ENCODE peak calls at places on chromosomes 11 and 22, in six cellular contexts. One of them, this sample, is unnamed. For H3K36me3, the result is how much of the 10 kb centered on the place peaks cover.

GRCh38 chr11:6354651-6355485 is 34.6 kb upstream of the CAVIN3 start:
- DNase-seq in mucosa of descending colon: no peak
- DNase-seq in kidney: no peak
- DNase-seq in heart right ventricle: no peak
- DNase-seq in endodermal cell: no peak
- DNase-seq in fibroblast of lung: no peak
- DNase-seq in this sample: no peak

GRCh38 chr11:1222491-1223345 is at the start of gene MUC5B:
- DNase-seq in heart right ventricle: no peak
- DNase-seq in endodermal cell: peak
- DNase-seq in kidney: peak
- DNase-seq in mucosa of descending colon: peak
- DNase-seq in fibroblast of lung: no peak
- DNase-seq in this sample: no peak

GRCh38 chr11:103043826-103044688 is 47.9 kb downstream of the DCUN1D5 start:
- DNase-seq in kidney: no peak
- DNase-seq in endodermal cell: no peak
- DNase-seq in mucosa of descending colon: no peak
- DNase-seq in fibroblast of lung: no peak
- DNase-seq in heart right ventricle: no peak
- DNase-seq in this sample: no peak

GRCh38 chr22:41976961-41977566 is 7.8 kb downstream of the SEPTIN3 start:
- DNase-seq in heart right ventricle: no peak
- DNase-seq in fibroblast of lung: no peak
- DNase-seq in kidney: no peak
- DNase-seq in mucosa of descending colon: no peak
- DNase-seq in endodermal cell: peak
- DNase-seq in this sample: no peak

GRCh38 chr11:120217526-120217925 is 6.7 kb downstream of the OAF start:
- DNase-seq in mucosa of descending colon: no peak
- DNase-seq in kidney: no peak
- DNase-seq in endodermal cell: no peak
- DNase-seq in fibroblast of lung: no peak
- DNase-seq in heart right ventricle: no peak
- DNase-seq in this sample: no peak

GRCh38 chr11:34213366-34213765 is 107.9 kb downstream of the NAT10 start:
- DNase-seq in kidney: no peak
- DNase-seq in endodermal cell: no peak
- DNase-seq in fibroblast of lung: no peak
- DNase-seq in heart right ventricle: no peak
- DNase-seq in mucosa of descending colon: no peak
- DNase-seq in this sample: no peak

GRCh38 chr11:15864021-15864805 is 492.1 kb downstream of the SOX6 start:
- DNase-seq in fibroblast of lung: no peak
- DNase-seq in endodermal cell: peak
- DNase-seq in heart right ventricle: no peak
- DNase-seq in kidney: no peak
- DNase-seq in mucosa of descending colon: no peak
- DNase-seq in this sample: no peak

GRCh38 chr22:19042285-19043110 is 79.7 kb downstream of the DGCR2 start:
- DNase-seq in heart right ventricle: no peak
- DNase-seq in mucosa of descending colon: peak
- DNase-seq in fibroblast of lung: no peak
- DNase-seq in endodermal cell: peak
- DNase-seq in kidney: peak
- DNase-seq in this sample: no peak

GRCh38 chr22:44906999-44907644 is 102.7 kb downstream of the PHF21B start:
- DNase-seq in mucosa of descending colon: no peak
- DNase-seq in kidney: peak
- DNase-seq in heart right ventricle: no peak
- DNase-seq in fibroblast of lung: no peak
- DNase-seq in endodermal cell: peak
- DNase-seq in this sample: no peak

GRCh38 chr11:71091506-71092265 is 160.7 kb downstream of the SHANK2 start:
- DNase-seq in fibroblast of lung: no peak
- DNase-seq in endodermal cell: no peak
- DNase-seq in kidney: no peak
- DNase-seq in mucosa of descending colon: no peak
- DNase-seq in heart right ventricle: no peak
- DNase-seq in this sample: no peak

GRCh38 chr11:3231851-3232744 is at the start of gene MRGPRE:
- DNase-seq in fibroblast of lung: no peak
- DNase-seq in kidney: peak
- DNase-seq in mucosa of descending colon: no peak
- DNase-seq in heart right ventricle: peak
- DNase-seq in endodermal cell: peak
- DNase-seq in this sample: no peak

GRCh38 chr11:5071815-5072214 is 2.4 kb downstream of the OR52E1 start:
- DNase-seq in heart right ventricle: no peak
- DNase-seq in mucosa of descending colon: no peak
- DNase-seq in kidney: no peak
- DNase-seq in fibroblast of lung: no peak
- DNase-seq in endodermal cell: peak
- DNase-seq in this sample: no peak

GRCh38 chr11:118918686-118919280 is 6.9 kb downstream of the BCL9L start:
- DNase-seq in fibroblast of lung: no peak
- DNase-seq in endodermal cell: no peak
- DNase-seq in mucosa of descending colon: no peak
- DNase-seq in kidney: peak
- DNase-seq in heart right ventricle: no peak
- DNase-seq in this sample: no peak

GRCh38 chr22:17830041-17830961 is 56.0 kb upstream of the BID start:
- DNase-seq in mucosa of descending colon: peak
- DNase-seq in endodermal cell: peak
- DNase-seq in kidney: peak
- DNase-seq in heart right ventricle: peak
- DNase-seq in fibroblast of lung: peak
- DNase-seq in this sample: peak

GRCh38 chr11:119625206-119625988 is 103.6 kb downstream of the NECTIN1 start:
- DNase-seq in endodermal cell: no peak
- DNase-seq in heart right ventricle: no peak
- DNase-seq in fibroblast of lung: no peak
- DNase-seq in mucosa of descending colon: no peak
- DNase-seq in kidney: no peak
- DNase-seq in this sample: no peak

GRCh38 chr22:49655168-49655812 is 172.4 kb downstream of the BRD1 start:
- DNase-seq in fibroblast of lung: no peak
- DNase-seq in heart right ventricle: no peak
- DNase-seq in mucosa of descending colon: no peak
- DNase-seq in endodermal cell: no peak
- DNase-seq in kidney: peak
- DNase-seq in this sample: no peak

GRCh38 chr11:86735462-86736302 is 63.3 kb upstream of the ME3 start:
- DNase-seq in kidney: no peak
- DNase-seq in fibroblast of lung: peak
- DNase-seq in heart right ventricle: no peak
- DNase-seq in mucosa of descending colon: no peak
- DNase-seq in endodermal cell: no peak
- DNase-seq in this sample: no peak

GRCh38 chr11:71430166-71430565 is 18.0 kb downstream of the DHCR7 start:
- DNase-seq in mucosa of descending colon: no peak
- DNase-seq in fibroblast of lung: no peak
- DNase-seq in endodermal cell: no peak
- DNase-seq in kidney: no peak
- DNase-seq in heart right ventricle: no peak
- DNase-seq in this sample: no peak

GRCh38 chr22:45600791-45601730 is 70.6 kb upstream of the ATXN10 start:
- DNase-seq in fibroblast of lung: no peak
- DNase-seq in endodermal cell: no peak
- DNase-seq in kidney: peak
- DNase-seq in mucosa of descending colon: no peak
- DNase-seq in heart right ventricle: no peak
- DNase-seq in this sample: no peak

GRCh38 chr22:18994780-18995711 is 59.0 kb upstream of the PRODH start:
- DNase-seq in heart right ventricle: no peak
- DNase-seq in endodermal cell: peak
- DNase-seq in mucosa of descending colon: no peak
- DNase-seq in fibroblast of lung: no peak
- DNase-seq in kidney: no peak
- DNase-seq in this sample: no peak

GRCh38 chr11:35260342-35260985 is 121.5 kb downstream of the CD44 start:
- DNase-seq in heart right ventricle: peak
- DNase-seq in fibroblast of lung: peak
- DNase-seq in mucosa of descending colon: no peak
- DNase-seq in kidney: no peak
- DNase-seq in endodermal cell: no peak
- DNase-seq in this sample: no peak

DNA sequence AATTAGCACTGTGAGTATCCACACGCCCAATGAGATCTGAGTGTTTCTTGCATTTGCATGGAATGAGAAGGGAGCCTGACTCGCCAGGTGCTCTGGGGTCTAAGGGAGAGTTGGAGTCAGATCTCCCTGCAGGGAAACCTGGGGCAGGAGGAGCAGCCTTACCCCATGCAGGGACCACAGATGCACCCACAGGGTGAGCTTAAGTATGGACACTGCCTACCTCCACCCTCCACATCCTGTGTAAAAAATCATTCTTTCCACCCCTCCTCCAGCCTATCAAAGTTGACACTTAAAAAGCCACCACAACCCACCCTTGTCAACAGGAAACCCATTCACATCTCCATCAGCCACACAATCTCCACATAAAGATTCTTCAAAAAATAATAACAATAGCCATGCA is 67.0 kb upstream of the IGLL5 start:
- DNase-seq in kidney: no peak
- DNase-seq in endodermal cell: no peak
- DNase-seq in heart right ventricle: no peak
- DNase-seq in mucosa of descending colon: no peak
- DNase-seq in fibroblast of lung: no peak
- DNase-seq in this sample: peak
- H3K4me3 ChIP-seq in kidney: no peak
- H3K4me3 ChIP-seq in endodermal cell: no peak
- H3K4me3 ChIP-seq in heart right ventricle: no peak
- H3K4me3 ChIP-seq in mucosa of descending colon: no peak
- H3K4me3 ChIP-seq in fibroblast of lung: no peak
- H3K4me3 ChIP-seq in this sample: no peak

GRCh38 chr11:111765984-111766833 is at the start of gene PPP2R1B:
- DNase-seq in endodermal cell: peak
- DNase-seq in mucosa of descending colon: peak
- DNase-seq in fibroblast of lung: peak
- DNase-seq in heart right ventricle: peak
- DNase-seq in kidney: peak
- DNase-seq in this sample: peak

GRCh38 chr11:111762981-111763643 is 3.1 kb downstream of the PPP2R1B start:
- DNase-seq in mucosa of descending colon: no peak
- DNase-seq in fibroblast of lung: peak
- DNase-seq in endodermal cell: no peak
- DNase-seq in kidney: no peak
- DNase-seq in heart right ventricle: no peak
- DNase-seq in this sample: no peak

GRCh38 chr11:111762526-111762925 is 3.7 kb downstream of the PPP2R1B start:
- DNase-seq in fibroblast of lung: no peak
- DNase-seq in mucosa of descending colon: no peak
- DNase-seq in heart right ventricle: no peak
- DNase-seq in kidney: no peak
- DNase-seq in endodermal cell: no peak
- DNase-seq in this sample: no peak

GRCh38 chr11:111765320-111765983 is 737 bp downstream of the PPP2R1B start:
- DNase-seq in mucosa of descending colon: no peak
- DNase-seq in endodermal cell: no peak
- DNase-seq in fibroblast of lung: peak
- DNase-seq in heart right ventricle: peak
- DNase-seq in kidney: no peak
- DNase-seq in this sample: no peak

DNA sequence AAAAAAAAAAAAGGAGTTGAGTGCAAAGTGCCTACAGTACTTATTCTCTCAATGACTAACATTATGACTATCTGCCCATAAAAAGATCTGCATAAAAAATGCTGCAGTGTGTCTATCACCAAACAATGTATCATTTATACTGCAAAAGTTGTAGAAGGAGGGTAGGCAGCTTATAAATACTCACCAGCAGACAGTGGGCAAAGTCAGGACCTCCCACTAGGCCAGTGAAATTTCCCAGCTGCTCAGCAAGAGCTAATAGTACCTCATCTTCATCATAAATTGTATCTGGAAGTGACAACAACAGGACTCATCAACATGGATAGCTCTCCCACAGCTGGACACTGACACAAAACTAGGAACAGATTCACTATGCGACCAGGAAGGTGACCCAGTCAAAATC is 1.6 kb downstream of the PPP2R1B start:
- DNase-seq in kidney: no peak
- DNase-seq in heart right ventricle: no peak
- DNase-seq in endodermal cell: no peak
- DNase-seq in fibroblast of lung: peak
- DNase-seq in mucosa of descending colon: no peak
- DNase-seq in this sample: no peak
- H3K36me3 ChIP-seq in kidney: under half
- H3K36me3 ChIP-seq in heart right ventricle: under half
- H3K36me3 ChIP-seq in endodermal cell: half or more
- H3K36me3 ChIP-seq in fibroblast of lung: under half
- H3K36me3 ChIP-seq in mucosa of descending colon: under half
- H3K36me3 ChIP-seq in this sample: under half

GRCh38 chr22:22460060-22460459 is 48.5 kb downstream of the ZNF280B start:
- DNase-seq in heart right ventricle: no peak
- DNase-seq in kidney: no peak
- DNase-seq in endodermal cell: peak
- DNase-seq in mucosa of descending colon: no peak
- DNase-seq in fibroblast of lung: no peak
- DNase-seq in this sample: no peak

GRCh38 chr22:22461111-22461510 is 47.4 kb downstream of the ZNF280B start:
- DNase-seq in mucosa of descending colon: no peak
- DNase-seq in fibroblast of lung: no peak
- DNase-seq in heart right ventricle: no peak
- DNase-seq in kidney: no peak
- DNase-seq in endodermal cell: no peak
- DNase-seq in this sample: no peak

GRCh38 chr22:22458896-22459588 is 49.5 kb downstream of the ZNF280B start:
- DNase-seq in endodermal cell: no peak
- DNase-seq in kidney: no peak
- DNase-seq in mucosa of descending colon: no peak
- DNase-seq in fibroblast of lung: no peak
- DNase-seq in heart right ventricle: no peak
- DNase-seq in this sample: no peak

GRCh38 chr22:22461583-22461982 is 47.0 kb downstream of the ZNF280B start:
- DNase-seq in kidney: no peak
- DNase-seq in endodermal cell: no peak
- DNase-seq in heart right ventricle: no peak
- DNase-seq in mucosa of descending colon: no peak
- DNase-seq in fibroblast of lung: no peak
- DNase-seq in this sample: no peak

DNA sequence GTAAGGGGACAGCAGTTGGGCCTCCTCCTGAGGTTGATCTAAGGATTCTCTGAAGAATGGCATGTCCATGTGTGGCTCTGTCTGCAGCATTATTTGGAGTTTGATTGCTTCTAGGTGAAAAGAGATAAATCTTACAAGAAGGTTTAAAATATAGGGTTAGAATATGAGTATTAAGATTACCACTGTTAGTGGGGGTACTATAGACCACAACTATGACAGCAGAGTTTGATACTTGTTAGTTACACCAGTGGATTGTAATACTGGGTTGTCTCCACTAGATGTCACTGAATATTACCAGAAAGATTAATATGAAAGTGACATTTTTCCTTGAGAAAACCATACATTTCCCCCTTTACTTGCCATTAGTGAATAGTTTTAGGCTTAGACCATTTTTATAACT is 47.9 kb downstream of the ZNF280B start:
- DNase-seq in endodermal cell: no peak
- DNase-seq in mucosa of descending colon: no peak
- DNase-seq in kidney: no peak
- DNase-seq in heart right ventricle: no peak
- DNase-seq in fibroblast of lung: no peak
- DNase-seq in this sample: no peak
- TF ChIP-seq CTCF in endodermal cell: peak
- TF ChIP-seq CTCF in mucosa of descending colon: no peak
- TF ChIP-seq CTCF in kidney: no peak
- TF ChIP-seq CTCF in heart right ventricle: no peak
- TF ChIP-seq CTCF in fibroblast of lung: peak
- TF ChIP-seq CTCF in this sample: peak

GRCh38 chr22:23574371-23574811 is 5.7 kb downstream of the IGLL1 start:
- DNase-seq in kidney: peak
- DNase-seq in mucosa of descending colon: no peak
- DNase-seq in heart right ventricle: no peak
- DNase-seq in endodermal cell: peak
- DNase-seq in fibroblast of lung: no peak
- DNase-seq in this sample: no peak
- H3K4me3 ChIP-seq in kidney: no peak
- H3K4me3 ChIP-seq in mucosa of descending colon: no peak
- H3K4me3 ChIP-seq in heart right ventricle: no peak
- H3K4me3 ChIP-seq in endodermal cell: no peak
- H3K4me3 ChIP-seq in fibroblast of lung: no peak
- H3K4me3 ChIP-seq in this sample: no peak